ENCODE peak calls at places on chromosomes 1 and 21, in four cellular contexts. F is K562, H is GM12878, A is IMR-90. M is an unnamed sample.

GRCh38 chr1:197683280-197683679 is 92.0 kb downstream of the DENND1B start:
- DNase-seq in F (no peak), A (no peak), H (no peak), M (no peak)

GRCh38 chr1:107683198-107683657 is 281.8 kb downstream of the VAV3 start:
- DNase-seq in H (no peak), A (no peak), F (no peak), M (peak; percentile 17)

GRCh38 chr1:27015260-27015659 is 2.6 kb upstream of the TENT5B start:
- DNase-seq in F (peak; percentile 51), A (no peak), H (no peak), M (no peak)

GRCh38 chr1:168708698-168709406 is 20.2 kb downstream of the DPT start:
- DNase-seq in F (no peak), H (no peak), A (no peak), M (no peak)

GRCh38 chr1:1351511-1352427 is 2.6 kb upstream of the DVL1 start:
- DNase-seq in F (peak; percentile 41), A (peak; percentile 38), H (no peak), M (no peak)

GRCh38 chr1:179144621-179145020 is 62.8 kb downstream of the TOR3A start:
- DNase-seq in H (no peak), F (no peak), A (peak; percentile 45), M (no peak)

GRCh38 chr1:205069371-205070125 is 14.7 kb downstream of the TMEM81 start:
- DNase-seq in H (no peak), F (no peak), A (no peak), M (no peak)

GRCh38 chr1:171438441-171438840 is 46.9 kb upstream of the PRRC2C start:
- DNase-seq in H (no peak), F (no peak), A (peak; percentile 98), M (peak; percentile 47)

GRCh38 chr1:186957339-186957738 is 128.6 kb downstream of the PLA2G4A start:
- DNase-seq in A (peak; percentile 15), H (no peak), F (no peak), M (no peak)

GRCh38 chr1:43570784-43571183 is 40.1 kb downstream of the PTPRF start:
- DNase-seq in F (no peak), A (no peak), H (no peak), M (no peak)

GRCh38 chr21:19607983-19608668 is 1204.5 kb upstream of the TMPRSS15 start:
- DNase-seq in F (peak; percentile 29), H (no peak), A (no peak), M (no peak)
- TF ChIP-seq ELK1 in F (no peak), H (no peak), A (no peak), M (no peak)

DNA sequence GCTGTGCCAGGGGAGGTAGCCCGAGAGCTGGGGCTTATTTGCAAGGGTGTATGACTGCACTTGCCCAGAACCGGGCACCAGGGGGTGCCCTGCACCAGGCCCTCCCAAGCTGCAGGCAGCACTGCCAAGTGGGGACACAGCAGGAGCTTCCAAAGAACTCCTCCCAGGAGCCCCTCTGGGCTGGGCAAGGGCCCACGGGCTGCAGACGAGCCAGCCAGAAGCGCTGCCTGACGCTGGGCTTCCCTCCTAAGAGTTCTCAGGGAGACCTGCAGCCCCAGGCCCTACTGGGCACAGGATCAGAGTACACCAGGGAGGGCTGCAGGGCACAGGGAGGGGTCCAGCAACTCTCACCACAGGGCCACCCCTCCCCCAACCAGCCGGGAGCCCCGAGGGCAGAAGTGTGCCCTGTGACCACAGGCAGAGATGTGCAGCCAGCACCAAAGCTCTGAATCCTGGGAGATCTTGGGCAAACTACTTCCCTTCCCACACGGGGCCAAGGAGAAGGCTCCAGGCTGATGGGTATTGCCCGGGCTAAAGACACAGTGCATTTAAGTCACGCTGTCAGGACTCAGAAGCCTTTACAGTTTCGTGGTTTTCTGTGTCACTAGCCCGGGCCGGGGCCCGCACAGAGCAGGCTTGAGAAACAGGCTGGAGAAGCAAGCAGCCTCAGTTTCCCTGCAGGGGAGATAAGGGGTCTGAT is 63.4 kb downstream of the KCNAB2 start:
- DNase-seq in H (no peak), F (peak; percentile 38), A (peak; percentile 40), M (peak; percentile 71)
- TF ChIP-seq CEBPB in H (no peak), F (no peak), A (no peak), M (no peak)

DNA sequence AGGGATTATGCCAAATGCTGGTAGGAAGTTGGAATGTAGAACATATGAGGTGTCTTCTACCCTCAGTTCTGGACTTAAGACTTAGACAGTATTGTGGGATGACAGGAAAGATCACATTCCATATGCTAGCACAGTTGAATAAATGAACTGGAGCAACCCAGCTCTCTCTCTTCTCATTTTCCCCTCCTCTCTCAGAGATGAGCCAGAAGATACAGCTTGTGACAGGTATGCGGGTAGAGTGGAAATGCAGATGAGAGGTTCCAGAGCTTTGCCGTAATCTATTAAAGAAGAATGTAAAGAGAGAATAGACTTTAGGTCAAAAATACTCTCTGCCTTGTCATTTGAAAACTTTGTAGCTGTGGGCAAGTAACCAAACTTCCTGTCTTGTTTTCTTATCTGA is 32.5 kb upstream of the HMCN1 start:
- DNase-seq in H (no peak), A (no peak), F (no peak), M (no peak)
- H3K4me2 ChIP-seq in H (no peak overlapping the region), A (no peak overlapping the region), F (no peak overlapping the region), M (no peak overlapping the region)

DNA sequence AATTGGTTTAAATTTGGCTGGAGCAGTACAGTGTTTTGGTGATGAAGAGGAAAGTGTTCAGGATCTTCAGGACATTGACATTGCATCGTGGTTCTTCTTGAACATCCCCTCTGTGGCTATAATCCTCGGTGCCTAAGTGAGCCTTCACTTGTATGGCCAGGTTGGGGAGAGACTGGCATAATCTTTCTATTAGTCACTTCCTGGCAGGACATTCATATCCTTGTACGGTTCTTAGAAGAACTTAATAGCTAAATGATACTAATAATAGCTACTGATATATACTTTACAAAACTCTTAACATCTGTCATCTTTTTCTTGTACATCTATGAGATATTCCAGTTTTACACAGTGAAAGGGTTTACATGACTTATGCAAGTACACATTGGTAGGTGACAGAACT is 35.8 kb downstream of the CELF3 start:
- DNase-seq in H (no peak), A (peak; percentile 89), F (no peak), M (peak; percentile 84)
- TF ChIP-seq ELK1 in H (no peak), A (no peak), F (no peak), M (no peak)

DNA sequence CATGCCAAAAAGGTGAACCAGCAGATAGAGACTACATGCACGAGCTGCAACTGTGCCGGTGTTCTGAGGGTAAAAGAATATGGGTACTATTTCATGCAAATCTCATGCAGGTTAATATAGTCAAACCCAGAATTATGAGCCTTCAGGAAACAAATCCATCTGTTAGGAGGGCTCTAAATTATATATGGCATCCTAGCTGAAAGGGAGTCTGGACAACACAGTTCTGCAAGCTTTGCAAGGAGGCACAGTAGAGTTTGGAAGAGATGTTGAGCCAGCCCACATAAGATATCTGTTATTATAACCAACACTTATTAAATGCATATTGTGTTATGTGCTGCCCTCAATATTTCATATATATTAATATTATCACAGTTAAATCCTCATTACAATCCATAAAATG is 50.5 kb upstream of the PALMD start:
- DNase-seq in F (no peak), H (no peak), A (no peak), M (no peak)
- TF ChIP-seq CEBPB in F (no peak), H (no peak), A (no peak), M (no peak)

M was measured in A549.